ENCODE peak calls at places on chromosomes 3 and 15, in nine cellular contexts. E is heart left ventricle, M is body of pancreas, P is IMR-90, K is spleen, F is ovary, Q is K562, H is Peyer's patch, I is HepG2. A is an unnamed sample.

GRCh38 chr3:45923755-45924154 is 19.5 kb upstream of the CXCR6 start:
- DNase-seq in E (no peak), M (no peak), P (peak), K (no peak), F (no peak), Q (no peak), H (no peak), I (no peak), A (no peak)

GRCh38 chr3:81743096-81744025 is 18.1 kb downstream of the GBE1 start:
- DNase-seq in E (peak), M (peak), P (peak), K (no peak), F (peak), Q (peak), H (no peak), I (no peak), A (no peak)

GRCh38 chr15:50908209-50909043 is at the start of gene AP4E1:
- DNase-seq in E (peak), M (peak), P (peak), K (peak), F (peak), Q (peak), H (peak), I (peak), A (peak)

GRCh38 chr3:192915724-192916123 is 1.9 kb downstream of the MB21D2 start:
- DNase-seq in E (no peak), M (no peak), P (peak), K (no peak), F (no peak), Q (no peak), H (no peak), I (no peak), A (no peak)

GRCh38 chr3:125051715-125052581 is 3.8 kb downstream of the HEG1 start:
- DNase-seq in E (peak), M (no peak), P (peak), K (peak), F (peak), Q (no peak), H (peak), I (no peak), A (no peak)

GRCh38 chr3:190099099-190099498 is 21.6 kb downstream of the P3H2 start:
- DNase-seq in E (no peak), M (no peak), P (no peak), K (no peak), F (no peak), Q (no peak), H (no peak), I (no peak), A (no peak)

GRCh38 chr15:70936326-70936725 is 43.7 kb downstream of the LRRC49 start:
- DNase-seq in E (no peak), M (no peak), P (peak), K (no peak), F (no peak), Q (no peak), H (no peak), I (no peak), A (no peak)

GRCh38 chr3:14445773-14446172 is 43.4 kb downstream of the SLC6A6 start:
- DNase-seq in E (no peak), M (no peak), P (no peak), K (no peak), F (no peak), Q (no peak), H (no peak), I (no peak), A (no peak)

GRCh38 chr15:62847900-62848489 is 194.6 kb upstream of the TPM1 start:
- DNase-seq in E (peak), M (peak), P (peak), K (no peak), F (peak), Q (peak), H (peak), I (peak), A (peak)

DNA sequence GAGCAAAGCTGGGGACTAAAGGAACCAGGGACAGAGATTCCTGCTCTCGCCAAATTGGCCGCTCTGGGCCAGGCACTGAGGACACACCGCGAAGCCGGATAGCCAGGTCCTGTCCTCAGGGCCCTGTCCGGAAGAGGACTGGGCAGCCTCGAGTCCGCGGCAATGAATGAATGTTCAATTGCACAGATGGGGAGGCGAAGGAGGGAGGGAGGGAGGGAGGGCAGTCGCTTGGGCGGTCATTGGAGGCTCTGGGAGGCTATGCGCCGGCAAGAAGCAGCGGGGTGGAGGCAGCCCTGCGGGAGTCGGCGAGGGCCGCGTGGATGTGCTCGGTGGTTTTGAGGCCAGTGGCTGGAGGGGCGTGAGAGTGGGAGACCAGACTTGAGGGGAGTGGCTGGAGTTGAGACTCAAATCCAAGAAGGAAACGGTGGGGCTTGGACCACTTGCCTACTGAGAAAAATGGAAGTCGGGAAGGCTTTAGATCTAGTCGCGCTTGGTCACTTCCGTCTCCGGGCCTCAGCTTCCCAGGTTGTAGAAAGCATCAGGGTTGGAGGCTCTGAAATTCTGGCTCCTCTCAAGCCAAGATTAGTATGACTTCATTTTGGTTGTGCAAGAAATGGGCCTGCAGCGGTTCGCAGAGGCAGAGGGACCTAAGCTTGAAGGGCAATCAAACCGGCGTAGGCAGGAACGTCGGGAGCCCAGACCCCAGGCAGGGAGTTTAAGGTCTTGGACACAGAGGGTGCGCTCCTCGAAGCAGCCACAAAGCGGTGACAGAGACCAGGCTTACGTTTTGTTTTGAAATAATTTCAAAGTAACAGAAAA is 21.1 kb upstream of the PLXND1 start:
- DNase-seq in E (peak), M (peak), P (peak), K (peak), F (peak), Q (no peak), H (peak), I (peak), A (peak)
- TF ChIP-seq POLR2A in E (no peak), M (no peak), P (peak), K (no peak), F (peak), Q (no peak), H (no peak), I (no peak), A (no peak)

GRCh38 chr15:96274087-96274440 is 56.4 kb upstream of the NR2F2 start:
- DNase-seq in E (no peak), M (no peak), P (no peak), K (no peak), F (no peak), Q (no peak), H (no peak), I (no peak), A (no peak)

GRCh38 chr15:96274698-96275097 is 55.8 kb upstream of the NR2F2 start:
- DNase-seq in E (no peak), M (no peak), P (no peak), K (no peak), F (no peak), Q (no peak), H (no peak), I (no peak), A (no peak)

GRCh38 chr15:96270581-96271172 is 59.8 kb upstream of the NR2F2 start:
- DNase-seq in E (no peak), M (no peak), P (peak), K (no peak), F (no peak), Q (no peak), H (no peak), I (peak), A (no peak)

GRCh38 chr15:96272427-96272826 is 58.1 kb upstream of the NR2F2 start:
- DNase-seq in E (no peak), M (no peak), P (no peak), K (no peak), F (no peak), Q (no peak), H (no peak), I (no peak), A (no peak)

DNA sequence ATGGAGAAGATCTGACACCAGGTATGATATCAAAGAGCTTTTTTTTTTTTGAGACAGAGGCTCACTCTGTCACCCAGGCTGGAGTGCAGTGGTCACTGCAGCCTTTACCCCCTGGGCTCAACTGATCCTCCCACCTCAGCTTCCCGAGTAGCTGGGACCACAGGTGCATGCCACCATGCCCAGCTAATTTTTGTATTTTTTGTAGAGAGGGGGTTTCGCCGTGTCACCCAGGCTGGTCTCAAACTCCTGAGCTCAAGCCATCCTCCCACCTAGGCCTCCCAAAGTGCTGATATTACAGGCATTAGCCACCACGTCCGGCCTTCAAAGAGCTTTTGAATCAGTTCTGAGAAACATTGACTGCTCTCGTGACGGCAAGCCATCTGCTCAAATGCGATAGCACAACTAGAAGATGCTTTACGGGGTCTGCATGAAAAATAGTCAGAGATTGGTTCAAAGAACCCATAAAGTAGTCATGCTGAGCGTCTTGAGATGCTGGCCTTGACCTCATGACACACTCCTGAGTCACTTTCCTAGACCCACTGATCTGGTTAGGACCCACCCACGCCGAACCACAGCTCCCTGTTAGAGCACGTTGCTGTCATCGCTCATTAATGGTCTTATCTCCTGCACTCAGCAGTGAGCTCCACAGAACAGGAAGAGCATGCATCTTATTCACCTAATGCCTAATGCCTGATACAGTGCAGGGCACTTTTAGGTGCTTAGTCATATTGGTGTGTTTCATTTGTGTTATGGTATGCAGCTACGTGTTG is 57.0 kb upstream of the NR2F2 start:
- DNase-seq in E (no peak), M (no peak), P (peak), K (no peak), F (no peak), Q (peak), H (no peak), I (no peak), A (no peak)
- TF ChIP-seq POLR2A in E (no peak), M (no peak), P (peak), K (no peak), F (no peak), Q (no peak), H (no peak), I (no peak), A (no peak)

DNA sequence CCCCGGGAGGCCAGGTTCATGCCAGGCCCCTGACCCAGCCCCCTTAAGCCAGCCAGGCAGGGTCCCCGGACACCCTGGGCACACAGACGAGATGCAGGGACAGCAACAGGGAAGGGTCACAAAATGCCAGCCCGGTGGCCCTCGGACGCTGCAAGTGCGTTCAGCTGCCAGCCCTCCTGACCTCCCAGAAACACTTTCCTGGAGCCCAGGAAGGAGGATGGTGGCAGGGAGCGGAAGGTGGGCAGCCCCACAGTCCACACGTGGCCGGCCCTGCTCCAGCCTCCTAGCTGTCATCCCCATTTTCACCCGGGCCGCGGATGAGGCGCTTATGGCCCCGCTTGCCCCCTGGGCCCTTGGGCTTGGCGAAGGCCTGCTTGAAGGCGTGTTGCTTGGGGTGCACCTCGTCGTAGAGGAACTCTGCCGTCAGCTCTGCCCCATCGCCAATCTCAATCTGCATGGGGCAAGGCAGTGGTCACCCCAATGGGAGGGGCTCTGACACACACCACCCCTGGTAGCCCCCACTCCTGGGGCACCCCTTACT is 3.4 kb upstream of the TLR9 start:
- DNase-seq in E (no peak), M (no peak), P (no peak), K (no peak), F (no peak), Q (no peak), H (no peak), I (no peak), A (no peak)
- TF ChIP-seq POLR2A in E (no peak), M (no peak), P (no peak), K (no peak), F (no peak), Q (no peak), H (no peak), I (no peak), A (no peak)

GRCh38 chr3:179450321-179450720 is 949 bp downstream of the GNB4 start:
- DNase-seq in E (no peak), M (no peak), P (peak), K (no peak), F (no peak), Q (no peak), H (no peak), I (no peak), A (no peak)
- TF ChIP-seq POLR2A in E (no peak), M (no peak), P (no peak), K (no peak), F (no peak), Q (no peak), H (no peak), I (no peak), A (no peak)

DNA sequence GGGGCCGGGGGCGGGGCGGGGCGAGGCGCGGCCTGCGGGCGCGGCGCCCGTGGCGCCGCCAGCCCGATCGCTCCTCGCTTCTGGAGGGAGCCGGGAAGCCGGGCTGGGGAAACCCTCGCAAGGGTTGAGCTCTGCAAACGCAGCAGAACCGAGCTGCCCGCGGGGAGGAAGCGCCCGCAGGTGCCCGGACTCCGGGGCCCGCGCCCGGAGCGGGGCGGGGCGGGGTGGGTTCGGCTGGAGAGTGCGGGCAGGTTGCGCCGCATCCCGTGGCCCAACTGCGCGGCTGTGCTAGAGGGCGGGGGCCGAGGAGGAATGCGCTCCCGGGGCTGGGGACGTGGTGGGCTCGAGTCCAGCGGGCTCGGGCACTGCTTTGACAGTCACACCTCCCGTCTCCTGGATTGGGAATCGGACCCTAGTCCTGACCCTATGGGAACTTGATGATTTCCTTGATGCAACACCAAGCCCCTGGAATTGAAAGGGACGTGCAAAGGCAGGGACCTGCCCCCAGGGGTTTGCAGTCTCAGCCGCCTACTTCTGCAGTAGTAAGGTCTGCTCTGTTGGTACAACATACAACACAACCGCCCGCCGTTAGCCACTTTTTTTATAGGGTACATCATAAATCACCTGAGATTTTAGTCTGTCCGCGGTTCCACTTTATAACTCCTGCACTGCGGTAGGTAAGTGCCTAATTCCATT is 34.3 kb downstream of the ZBTB38 start:
- DNase-seq in E (peak), M (peak), P (peak), K (peak), F (peak), Q (no peak), H (peak), I (peak), A (peak)
- TF ChIP-seq POLR2A in E (peak), M (peak), P (peak), K (no peak), F (no peak), Q (no peak), H (no peak), I (peak), A (no peak)

GRCh38 chr15:36282821-36283220 is 296.6 kb upstream of the CDIN1 start:
- DNase-seq in E (no peak), M (no peak), P (no peak), K (no peak), F (no peak), Q (no peak), H (no peak), I (no peak), A (no peak)
- TF ChIP-seq POLR2A in E (no peak), M (no peak), P (no peak), K (no peak), F (no peak), Q (no peak), H (no peak), I (no peak), A (no peak)

DNA sequence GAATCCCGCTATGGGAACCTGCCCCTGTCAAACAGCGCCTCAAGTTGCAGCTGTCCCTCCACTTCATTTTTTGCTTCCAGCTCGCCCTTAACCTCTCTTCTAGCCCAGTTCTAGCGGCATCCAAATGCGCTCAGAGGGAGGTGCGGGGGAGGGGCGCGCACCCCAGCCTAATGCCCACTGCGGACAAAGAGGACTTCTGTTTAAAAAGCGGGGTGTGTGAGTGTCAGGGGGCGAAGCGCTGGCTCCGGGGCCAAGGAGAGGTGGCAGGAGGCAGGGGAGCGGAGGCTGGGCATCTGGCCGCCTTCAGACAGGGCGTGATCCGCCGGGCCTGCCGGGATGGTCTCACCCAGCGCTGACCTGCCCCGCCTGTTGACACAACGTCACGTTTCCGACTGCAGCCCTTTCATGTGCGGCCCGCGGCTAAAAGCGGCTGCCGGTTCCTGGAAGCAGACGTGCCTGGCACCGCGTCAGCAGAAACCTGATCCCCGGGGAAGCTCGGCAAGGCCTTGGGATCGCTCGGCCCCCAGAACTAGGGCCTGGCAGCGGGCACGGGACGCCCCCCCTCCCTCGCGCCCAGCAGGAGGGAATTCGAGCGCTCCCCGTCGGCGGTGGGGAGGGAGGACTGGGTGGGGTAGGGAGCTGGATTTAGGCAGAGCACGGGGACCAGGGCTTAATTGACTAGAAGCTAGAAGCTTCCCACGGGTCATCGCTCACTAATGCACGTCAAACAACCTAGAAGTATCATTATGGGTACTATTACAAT is 7.6 kb downstream of the BHLHE40 start:
- DNase-seq in E (peak), M (peak), P (peak), K (peak), F (peak), Q (peak), H (peak), I (peak), A (peak)
- TF ChIP-seq POLR2A in E (peak), M (peak), P (no peak), K (no peak), F (peak), Q (peak), H (peak), I (no peak), A (no peak)

DNA sequence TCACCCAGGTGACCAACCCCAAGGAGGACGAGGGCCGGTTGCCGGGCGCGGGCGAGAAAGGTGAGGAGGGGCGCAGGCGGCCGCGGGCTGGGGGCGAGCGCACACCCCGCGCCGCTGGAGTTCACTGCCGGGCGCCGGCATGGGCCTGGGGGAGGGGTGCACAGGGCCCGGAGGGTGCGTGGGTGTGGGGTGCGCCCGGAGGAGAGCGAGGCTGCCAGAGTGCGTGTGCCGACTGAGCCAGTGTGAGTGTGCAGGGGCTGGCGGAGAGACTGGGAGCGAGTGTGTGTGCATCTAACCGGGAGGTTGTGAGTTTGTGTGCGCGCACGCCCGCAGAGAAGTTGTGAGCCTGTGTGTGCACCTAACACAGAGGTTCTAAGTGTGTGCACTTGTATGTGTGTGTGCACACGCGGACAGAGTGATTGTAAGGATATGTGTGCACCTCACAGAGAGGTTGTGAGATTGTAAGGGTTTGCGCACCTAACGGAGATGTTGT is 585 bp downstream of the CTDSPL start:
- DNase-seq in E (peak), M (peak), P (peak), K (peak), F (peak), Q (peak), H (no peak), I (no peak), A (peak)
- TF ChIP-seq POLR2A in E (no peak), M (no peak), P (no peak), K (no peak), F (no peak), Q (no peak), H (no peak), I (no peak), A (no peak)

DNA sequence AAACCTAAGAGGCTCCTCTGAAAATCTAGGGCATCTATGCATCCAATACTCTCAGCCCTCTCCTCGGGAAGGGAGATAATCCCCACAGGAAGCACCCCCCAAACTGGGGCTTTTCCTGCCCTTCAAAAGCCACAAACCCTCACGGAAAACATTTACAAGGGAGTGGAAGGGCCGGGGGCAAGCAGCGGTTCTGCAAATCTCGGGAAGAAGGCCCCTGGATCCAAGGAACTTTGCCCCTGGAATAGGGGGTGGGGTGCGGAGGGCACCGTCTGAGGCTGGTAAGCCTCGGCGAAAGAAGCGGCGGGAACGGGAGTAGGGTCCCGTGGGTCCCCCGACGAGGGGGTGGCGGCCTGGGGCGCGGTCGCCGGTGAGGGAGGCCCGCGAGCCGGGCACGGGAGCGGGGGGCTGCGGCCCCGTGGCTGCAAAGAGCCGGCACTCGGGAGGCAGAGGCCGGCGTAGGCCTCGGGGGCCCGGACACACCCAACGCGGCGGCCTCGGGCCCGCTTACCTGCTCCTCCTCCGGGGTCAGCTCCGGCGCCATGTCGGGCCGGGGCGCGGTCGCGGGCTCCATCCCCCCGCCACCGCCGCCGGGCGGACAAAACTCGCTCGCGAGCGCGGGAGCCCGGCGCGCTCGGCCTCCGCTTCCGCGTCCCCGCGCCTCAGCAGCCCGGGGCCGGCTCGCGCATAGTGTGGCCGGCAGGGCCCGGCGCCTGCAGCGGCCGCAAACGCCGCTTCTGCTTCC is 738 bp downstream of the PTPN9 start:
- DNase-seq in E (peak), M (peak), P (no peak), K (peak), F (peak), Q (peak), H (no peak), I (no peak), A (peak)
- TF ChIP-seq POLR2A in E (no peak), M (no peak), P (no peak), K (no peak), F (no peak), Q (no peak), H (peak), I (peak), A (no peak)

A was measured in stomach.